ENCODE peak calls at places on chromosomes 2 and 18, in four cellular contexts. One of them, this sample, is unnamed.

GRCh38 chr2:221309888-221310287 is 262.2 kb downstream of the EPHA4 start:
- DNase-seq in activated CD8-positive, alpha-beta memory T cell treated with anti-CD3 and anti-CD28 coated beads, Interleukin-2, amount 50 U/mL, for 4 hours: no peak
- DNase-seq in glutamatergic neuron: no peak
- DNase-seq in AG08396: no peak
- DNase-seq in this sample: no peak

GRCh38 chr2:33209976-33210375 is 263.2 kb downstream of the LTBP1 start:
- DNase-seq in activated CD8-positive, alpha-beta memory T cell treated with anti-CD3 and anti-CD28 coated beads, Interleukin-2, amount 50 U/mL, for 4 hours: no peak
- DNase-seq in AG08396: no peak
- DNase-seq in glutamatergic neuron: no peak
- DNase-seq in this sample: no peak

GRCh38 chr2:176455865-176456291 is 186.6 kb downstream of the MTX2 start:
- DNase-seq in activated CD8-positive, alpha-beta memory T cell treated with anti-CD3 and anti-CD28 coated beads, Interleukin-2, amount 50 U/mL, for 4 hours: no peak
- DNase-seq in AG08396: peak
- DNase-seq in glutamatergic neuron: peak
- DNase-seq in this sample: peak

GRCh38 chr2:18855027-18855426 is 265.7 kb upstream of the NT5C1B start:
- DNase-seq in glutamatergic neuron: no peak
- DNase-seq in activated CD8-positive, alpha-beta memory T cell treated with anti-CD3 and anti-CD28 coated beads, Interleukin-2, amount 50 U/mL, for 4 hours: no peak
- DNase-seq in AG08396: peak
- DNase-seq in this sample: no peak

GRCh38 chr2:19086351-19086750 is 272.1 kb downstream of the OSR1 start:
- DNase-seq in glutamatergic neuron: no peak
- DNase-seq in AG08396: no peak
- DNase-seq in activated CD8-positive, alpha-beta memory T cell treated with anti-CD3 and anti-CD28 coated beads, Interleukin-2, amount 50 U/mL, for 4 hours: no peak
- DNase-seq in this sample: no peak

GRCh38 chr18:46096651-46097300 is 1.3 kb downstream of the ATP5F1A start:
- DNase-seq in AG08396: peak
- DNase-seq in glutamatergic neuron: no peak
- DNase-seq in activated CD8-positive, alpha-beta memory T cell treated with anti-CD3 and anti-CD28 coated beads, Interleukin-2, amount 50 U/mL, for 4 hours: no peak
- DNase-seq in this sample: no peak

GRCh38 chr2:162126145-162126926 is 25.7 kb downstream of the GCG start:
- DNase-seq in AG08396: no peak
- DNase-seq in activated CD8-positive, alpha-beta memory T cell treated with anti-CD3 and anti-CD28 coated beads, Interleukin-2, amount 50 U/mL, for 4 hours: no peak
- DNase-seq in glutamatergic neuron: no peak
- DNase-seq in this sample: no peak

GRCh38 chr18:28512357-28512756 is 335.4 kb upstream of the CDH2 start:
- DNase-seq in AG08396: no peak
- DNase-seq in glutamatergic neuron: no peak
- DNase-seq in activated CD8-positive, alpha-beta memory T cell treated with anti-CD3 and anti-CD28 coated beads, Interleukin-2, amount 50 U/mL, for 4 hours: no peak
- DNase-seq in this sample: no peak

GRCh38 chr2:69692424-69692823 is 48.9 kb upstream of the AAK1 start:
- DNase-seq in glutamatergic neuron: no peak
- DNase-seq in activated CD8-positive, alpha-beta memory T cell treated with anti-CD3 and anti-CD28 coated beads, Interleukin-2, amount 50 U/mL, for 4 hours: no peak
- DNase-seq in AG08396: peak
- DNase-seq in this sample: no peak

GRCh38 chr2:193679850-193680249 is 1485.1 kb upstream of the TMEFF2 start:
- DNase-seq in glutamatergic neuron: no peak
- DNase-seq in AG08396: no peak
- DNase-seq in activated CD8-positive, alpha-beta memory T cell treated with anti-CD3 and anti-CD28 coated beads, Interleukin-2, amount 50 U/mL, for 4 hours: no peak
- DNase-seq in this sample: no peak

GRCh38 chr2:141555876-141556470 is 574.8 kb downstream of the LRP1B start:
- DNase-seq in activated CD8-positive, alpha-beta memory T cell treated with anti-CD3 and anti-CD28 coated beads, Interleukin-2, amount 50 U/mL, for 4 hours: no peak
- DNase-seq in AG08396: no peak
- DNase-seq in glutamatergic neuron: no peak
- DNase-seq in this sample: no peak

GRCh38 chr2:70477473-70477872 is 76.2 kb downstream of the TGFA start:
- DNase-seq in AG08396: no peak
- DNase-seq in activated CD8-positive, alpha-beta memory T cell treated with anti-CD3 and anti-CD28 coated beads, Interleukin-2, amount 50 U/mL, for 4 hours: no peak
- DNase-seq in glutamatergic neuron: no peak
- DNase-seq in this sample: no peak

GRCh38 chr2:183021613-183022012 is 16.6 kb downstream of the NCKAP1 start:
- DNase-seq in glutamatergic neuron: no peak
- DNase-seq in activated CD8-positive, alpha-beta memory T cell treated with anti-CD3 and anti-CD28 coated beads, Interleukin-2, amount 50 U/mL, for 4 hours: no peak
- DNase-seq in AG08396: no peak
- DNase-seq in this sample: no peak

GRCh38 chr2:29459445-29460179 is 344.4 kb downstream of the CLIP4 start:
- DNase-seq in activated CD8-positive, alpha-beta memory T cell treated with anti-CD3 and anti-CD28 coated beads, Interleukin-2, amount 50 U/mL, for 4 hours: no peak
- DNase-seq in AG08396: peak
- DNase-seq in glutamatergic neuron: no peak
- DNase-seq in this sample: no peak

GRCh38 chr2:189379731-189380261 is 61.5 kb upstream of the WDR75 start:
- DNase-seq in glutamatergic neuron: no peak
- DNase-seq in AG08396: no peak
- DNase-seq in activated CD8-positive, alpha-beta memory T cell treated with anti-CD3 and anti-CD28 coated beads, Interleukin-2, amount 50 U/mL, for 4 hours: no peak
- DNase-seq in this sample: no peak

GRCh38 chr2:144539170-144539863 is 19.4 kb upstream of the ZEB2 start:
- DNase-seq in AG08396: no peak
- DNase-seq in glutamatergic neuron: no peak
- DNase-seq in activated CD8-positive, alpha-beta memory T cell treated with anti-CD3 and anti-CD28 coated beads, Interleukin-2, amount 50 U/mL, for 4 hours: no peak
- DNase-seq in this sample: no peak

GRCh38 chr2:213246665-213247281 is 37.5 kb upstream of the SPAG16 start:
- DNase-seq in AG08396: no peak
- DNase-seq in glutamatergic neuron: peak
- DNase-seq in activated CD8-positive, alpha-beta memory T cell treated with anti-CD3 and anti-CD28 coated beads, Interleukin-2, amount 50 U/mL, for 4 hours: peak
- DNase-seq in this sample: peak

GRCh38 chr2:174246944-174247381 is 1.4 kb downstream of the OLA1 start:
- DNase-seq in AG08396: no peak
- DNase-seq in glutamatergic neuron: no peak
- DNase-seq in activated CD8-positive, alpha-beta memory T cell treated with anti-CD3 and anti-CD28 coated beads, Interleukin-2, amount 50 U/mL, for 4 hours: no peak
- DNase-seq in this sample: no peak

GRCh38 chr2:63192889-63193778 is 142.5 kb downstream of the OTX1 start:
- DNase-seq in activated CD8-positive, alpha-beta memory T cell treated with anti-CD3 and anti-CD28 coated beads, Interleukin-2, amount 50 U/mL, for 4 hours: no peak
- DNase-seq in AG08396: no peak
- DNase-seq in glutamatergic neuron: no peak
- DNase-seq in this sample: no peak

GRCh38 chr18:75090336-75090735 is 118.6 kb downstream of the PTGR3 start:
- DNase-seq in activated CD8-positive, alpha-beta memory T cell treated with anti-CD3 and anti-CD28 coated beads, Interleukin-2, amount 50 U/mL, for 4 hours: no peak
- DNase-seq in AG08396: no peak
- DNase-seq in glutamatergic neuron: no peak
- DNase-seq in this sample: no peak

GRCh38 chr2:113858764-113859163 is 31.1 kb upstream of the ACTR3 start:
- DNase-seq in AG08396: peak
- DNase-seq in glutamatergic neuron: no peak
- DNase-seq in activated CD8-positive, alpha-beta memory T cell treated with anti-CD3 and anti-CD28 coated beads, Interleukin-2, amount 50 U/mL, for 4 hours: no peak
- DNase-seq in this sample: no peak

GRCh38 chr2:168246483-168247340 is 683 bp downstream of the STK39 start:
- DNase-seq in AG08396: peak
- DNase-seq in glutamatergic neuron: peak
- DNase-seq in activated CD8-positive, alpha-beta memory T cell treated with anti-CD3 and anti-CD28 coated beads, Interleukin-2, amount 50 U/mL, for 4 hours: peak
- DNase-seq in this sample: peak

GRCh38 chr18:49024408-49024807 is 73.6 kb upstream of the SMAD7 start:
- DNase-seq in activated CD8-positive, alpha-beta memory T cell treated with anti-CD3 and anti-CD28 coated beads, Interleukin-2, amount 50 U/mL, for 4 hours: no peak
- DNase-seq in glutamatergic neuron: no peak
- DNase-seq in AG08396: no peak
- DNase-seq in this sample: no peak

GRCh38 chr2:128394004-128394730 is 75.5 kb upstream of the HS6ST1 start:
- DNase-seq in AG08396: no peak
- DNase-seq in activated CD8-positive, alpha-beta memory T cell treated with anti-CD3 and anti-CD28 coated beads, Interleukin-2, amount 50 U/mL, for 4 hours: no peak
- DNase-seq in glutamatergic neuron: no peak
- DNase-seq in this sample: no peak

GRCh38 chr2:232481322-232482140 is 6.1 kb downstream of the ECEL1 start:
- DNase-seq in AG08396: no peak
- DNase-seq in activated CD8-positive, alpha-beta memory T cell treated with anti-CD3 and anti-CD28 coated beads, Interleukin-2, amount 50 U/mL, for 4 hours: peak
- DNase-seq in glutamatergic neuron: no peak
- DNase-seq in this sample: no peak

GRCh38 chr2:85288244-85288725 is 39.5 kb downstream of the TGOLN2 start:
- DNase-seq in activated CD8-positive, alpha-beta memory T cell treated with anti-CD3 and anti-CD28 coated beads, Interleukin-2, amount 50 U/mL, for 4 hours: no peak
- DNase-seq in glutamatergic neuron: no peak
- DNase-seq in AG08396: peak
- DNase-seq in this sample: no peak

GRCh38 chr2:43877782-43878464 is 39.2 kb downstream of the ABCG8 start:
- DNase-seq in AG08396: peak
- DNase-seq in activated CD8-positive, alpha-beta memory T cell treated with anti-CD3 and anti-CD28 coated beads, Interleukin-2, amount 50 U/mL, for 4 hours: peak
- DNase-seq in glutamatergic neuron: peak
- DNase-seq in this sample: peak

GRCh38 chr2:70557171-70557838 is 3.7 kb upstream of the TGFA start:
- DNase-seq in AG08396: no peak
- DNase-seq in glutamatergic neuron: no peak
- DNase-seq in activated CD8-positive, alpha-beta memory T cell treated with anti-CD3 and anti-CD28 coated beads, Interleukin-2, amount 50 U/mL, for 4 hours: no peak
- DNase-seq in this sample: no peak

GRCh38 chr2:228840113-228840742 is 430.9 kb downstream of the PID1 start:
- DNase-seq in AG08396: no peak
- DNase-seq in glutamatergic neuron: no peak
- DNase-seq in activated CD8-positive, alpha-beta memory T cell treated with anti-CD3 and anti-CD28 coated beads, Interleukin-2, amount 50 U/mL, for 4 hours: no peak
- DNase-seq in this sample: no peak

GRCh38 chr18:58345064-58345463 is 283.8 kb downstream of the ALPK2 start:
- DNase-seq in activated CD8-positive, alpha-beta memory T cell treated with anti-CD3 and anti-CD28 coated beads, Interleukin-2, amount 50 U/mL, for 4 hours: no peak
- DNase-seq in glutamatergic neuron: no peak
- DNase-seq in AG08396: no peak
- DNase-seq in this sample: no peak

GRCh38 chr18:36706313-36706881 is 122.4 kb downstream of the TPGS2 start:
- DNase-seq in glutamatergic neuron: no peak
- DNase-seq in activated CD8-positive, alpha-beta memory T cell treated with anti-CD3 and anti-CD28 coated beads, Interleukin-2, amount 50 U/mL, for 4 hours: no peak
- DNase-seq in AG08396: no peak
- DNase-seq in this sample: peak

GRCh38 chr2:25314514-25315315 is 27.0 kb downstream of the DNMT3A start:
- DNase-seq in AG08396: no peak
- DNase-seq in glutamatergic neuron: peak
- DNase-seq in activated CD8-positive, alpha-beta memory T cell treated with anti-CD3 and anti-CD28 coated beads, Interleukin-2, amount 50 U/mL, for 4 hours: peak
- DNase-seq in this sample: peak

GRCh38 chr2:17311771-17312511 is 206.3 kb downstream of the RAD51AP2 start:
- DNase-seq in glutamatergic neuron: no peak
- DNase-seq in activated CD8-positive, alpha-beta memory T cell treated with anti-CD3 and anti-CD28 coated beads, Interleukin-2, amount 50 U/mL, for 4 hours: no peak
- DNase-seq in AG08396: no peak
- DNase-seq in this sample: no peak

GRCh38 chr2:54614815-54615214 is 108.6 kb upstream of the EML6 start:
- DNase-seq in activated CD8-positive, alpha-beta memory T cell treated with anti-CD3 and anti-CD28 coated beads, Interleukin-2, amount 50 U/mL, for 4 hours: no peak
- DNase-seq in AG08396: no peak
- DNase-seq in glutamatergic neuron: no peak
- DNase-seq in this sample: no peak

GRCh38 chr2:66478729-66479316 is 43.9 kb downstream of the MEIS1 start:
- DNase-seq in AG08396: no peak
- DNase-seq in activated CD8-positive, alpha-beta memory T cell treated with anti-CD3 and anti-CD28 coated beads, Interleukin-2, amount 50 U/mL, for 4 hours: no peak
- DNase-seq in glutamatergic neuron: no peak
- DNase-seq in this sample: no peak